ENCODE peak calls at places on chromosome 22, in eight cellular contexts. I is lower leg skin, H is frontal cortex, G is iris pigment epithelial cell, O is Peyer's patch, P is kidney epithelial cell, R is fibroblast of pulmonary artery, V is psoas muscle. B is an unnamed sample.

GRCh38 chr22:44214187-44214586 is 33.5 kb downstream of the PARVG start:
- DNase-seq in I (no peak), H (no peak), G (no peak), O (no peak), P (no peak), R (no peak), V (no peak), B (no peak)

GRCh38 chr22:27220349-27220748 is 563.0 kb downstream of the MIAT start:
- DNase-seq in I (no peak), H (no peak), G (peak), O (no peak), P (peak), R (peak), V (no peak), B (peak)

GRCh38 chr22:17172172-17172833 is 13.2 kb upstream of the HDHD5 start:
- DNase-seq in I (no peak), H (peak), G (peak), O (no peak), P (no peak), R (no peak), V (peak), B (no peak)

GRCh38 chr22:38432264-38432663 is 22.7 kb downstream of the KCNJ4 start:
- DNase-seq in I (no peak), H (no peak), G (peak), O (no peak), P (no peak), R (no peak), V (no peak), B (no peak)

GRCh38 chr22:47460870-47461269 is 698.4 kb downstream of the TBC1D22A start:
- DNase-seq in I (no peak), H (no peak), G (no peak), O (no peak), P (no peak), R (no peak), V (no peak), B (no peak)

GRCh38 chr22:49307071-49307830 is 520.4 kb downstream of the BRD1 start:
- DNase-seq in I (peak), H (no peak), G (no peak), O (peak), P (no peak), R (no peak), V (peak), B (no peak)

GRCh38 chr22:21651521-21652009 is 9.5 kb downstream of the SDF2L1 start:
- DNase-seq in I (no peak), H (no peak), G (no peak), O (no peak), P (no peak), R (no peak), V (no peak), B (no peak)

GRCh38 chr22:37281195-37281594 is 1.1 kb upstream of the CYTH4 start:
- DNase-seq in I (no peak), H (no peak), G (no peak), O (no peak), P (no peak), R (no peak), V (no peak), B (no peak)

GRCh38 chr22:36027960-36028645 is 521 bp downstream of the RBFOX2 start:
- DNase-seq in I (peak), H (no peak), G (no peak), O (no peak), P (no peak), R (no peak), V (no peak), B (no peak)

GRCh38 chr22:44578516-44579230 is 80.6 kb upstream of the RTL6 start:
- DNase-seq in I (peak), H (no peak), G (no peak), O (peak), P (no peak), R (no peak), V (no peak), B (no peak)

GRCh38 chr22:44906999-44907644 is 102.7 kb downstream of the PHF21B start:
- DNase-seq in I (peak), H (no peak), G (no peak), O (peak), P (no peak), R (no peak), V (no peak), B (no peak)

GRCh38 chr22:47192106-47192650 is 429.7 kb downstream of the TBC1D22A start:
- DNase-seq in I (peak), H (no peak), G (no peak), O (peak), P (no peak), R (no peak), V (peak), B (no peak)

GRCh38 chr22:35554297-35554845 is 13.7 kb downstream of the RASD2 start:
- DNase-seq in I (no peak), H (no peak), G (no peak), O (no peak), P (no peak), R (no peak), V (no peak), B (no peak)

GRCh38 chr22:48494256-48494967 is 1333.3 kb downstream of the BRD1 start:
- DNase-seq in I (peak), H (no peak), G (no peak), O (peak), P (no peak), R (no peak), V (peak), B (no peak)

GRCh38 chr22:18152519-18152918 is 2.5 kb downstream of the USP18 start:
- DNase-seq in I (peak), H (no peak), G (no peak), O (no peak), P (no peak), R (no peak), V (no peak), B (no peak)

GRCh38 chr22:37681556-37682049 is 4.5 kb upstream of the NOL12 start:
- DNase-seq in I (peak), H (peak), G (peak), O (peak), P (no peak), R (peak), V (peak), B (peak)

GRCh38 chr22:32796865-32797573 is 4.5 kb upstream of the TIMP3 start:
- DNase-seq in I (peak), H (peak), G (peak), O (peak), P (no peak), R (peak), V (peak), B (peak)

GRCh38 chr22:28759861-28760560 is 12.5 kb upstream of the CCDC117 start:
- DNase-seq in I (no peak), H (no peak), G (no peak), O (no peak), P (no peak), R (no peak), V (no peak), B (no peak)